ENCODE peak calls at places on chromosomes 1 and 21, in six cellular contexts. One of them, this sample, is unnamed.

GRCh38 chr1:8831329-8831728 is 13.9 kb upstream of the RERE start:
- DNase-seq in cardiac fibroblast: peak
- DNase-seq in ovary: no peak
- DNase-seq in gastrocnemius medialis: no peak
- DNase-seq in progenitor cell of endocrine pancreas: no peak
- DNase-seq in A549: no peak
- DNase-seq in this sample: no peak

GRCh38 chr1:6743189-6744101 is 41.8 kb upstream of the CAMTA1 start:
- DNase-seq in cardiac fibroblast: peak
- DNase-seq in ovary: peak
- DNase-seq in gastrocnemius medialis: peak
- DNase-seq in progenitor cell of endocrine pancreas: no peak
- DNase-seq in A549: no peak
- DNase-seq in this sample: peak

GRCh38 chr1:111909010-111909409 is 80.5 kb downstream of the KCND3 start:
- DNase-seq in cardiac fibroblast: no peak
- DNase-seq in ovary: no peak
- DNase-seq in gastrocnemius medialis: no peak
- DNase-seq in progenitor cell of endocrine pancreas: no peak
- DNase-seq in A549: no peak
- DNase-seq in this sample: no peak

GRCh38 chr1:2127181-2128145 is 67.1 kb downstream of the FAAP20 start:
- DNase-seq in cardiac fibroblast: no peak
- DNase-seq in ovary: peak
- DNase-seq in gastrocnemius medialis: no peak
- DNase-seq in progenitor cell of endocrine pancreas: no peak
- DNase-seq in A549: no peak
- DNase-seq in this sample: no peak

GRCh38 chr21:36654341-36654740 is 44.6 kb upstream of the SIM2 start:
- DNase-seq in cardiac fibroblast: no peak
- DNase-seq in ovary: no peak
- DNase-seq in gastrocnemius medialis: no peak
- DNase-seq in progenitor cell of endocrine pancreas: no peak
- DNase-seq in A549: no peak
- DNase-seq in this sample: no peak

GRCh38 chr1:109768700-109769325 is 5.1 kb upstream of the EPS8L3 start:
- DNase-seq in cardiac fibroblast: no peak
- DNase-seq in ovary: peak
- DNase-seq in gastrocnemius medialis: no peak
- DNase-seq in progenitor cell of endocrine pancreas: no peak
- DNase-seq in A549: no peak
- DNase-seq in this sample: peak

GRCh38 chr1:245621589-245621988 is 466.8 kb downstream of the KIF26B start:
- DNase-seq in cardiac fibroblast: no peak
- DNase-seq in ovary: no peak
- DNase-seq in gastrocnemius medialis: no peak
- DNase-seq in progenitor cell of endocrine pancreas: no peak
- DNase-seq in A549: no peak
- DNase-seq in this sample: no peak

GRCh38 chr1:156123356-156124196 is 9.1 kb downstream of the LMNA start:
- DNase-seq in cardiac fibroblast: peak
- DNase-seq in ovary: peak
- DNase-seq in gastrocnemius medialis: peak
- DNase-seq in progenitor cell of endocrine pancreas: no peak
- DNase-seq in A549: no peak
- DNase-seq in this sample: peak

GRCh38 chr1:206521002-206521585 is 13.8 kb downstream of the RASSF5 start:
- DNase-seq in cardiac fibroblast: no peak
- DNase-seq in ovary: no peak
- DNase-seq in gastrocnemius medialis: no peak
- DNase-seq in progenitor cell of endocrine pancreas: no peak
- DNase-seq in A549: no peak
- DNase-seq in this sample: no peak

GRCh38 chr21:31660134-31660565 is 657 bp downstream of the SOD1 start:
- DNase-seq in cardiac fibroblast: peak
- DNase-seq in ovary: peak
- DNase-seq in gastrocnemius medialis: peak
- DNase-seq in progenitor cell of endocrine pancreas: no peak
- DNase-seq in A549: peak
- DNase-seq in this sample: peak

GRCh38 chr1:231487019-231487418 is 41.5 kb upstream of the TSNAX start:
- DNase-seq in cardiac fibroblast: peak
- DNase-seq in ovary: no peak
- DNase-seq in gastrocnemius medialis: no peak
- DNase-seq in progenitor cell of endocrine pancreas: no peak
- DNase-seq in A549: no peak
- DNase-seq in this sample: no peak

GRCh38 chr1:109910123-109910962 is at the start of gene CSF1:
- DNase-seq in cardiac fibroblast: peak
- DNase-seq in ovary: peak
- DNase-seq in gastrocnemius medialis: peak
- DNase-seq in progenitor cell of endocrine pancreas: peak
- DNase-seq in A549: peak
- DNase-seq in this sample: peak

GRCh38 chr1:63994636-63995035 is 208.8 kb upstream of the UBE2U start:
- DNase-seq in cardiac fibroblast: no peak
- DNase-seq in ovary: no peak
- DNase-seq in gastrocnemius medialis: no peak
- DNase-seq in progenitor cell of endocrine pancreas: no peak
- DNase-seq in A549: no peak
- DNase-seq in this sample: no peak

GRCh38 chr1:110337704-110338199 is 1.4 kb upstream of the RBM15 start:
- DNase-seq in cardiac fibroblast: no peak
- DNase-seq in ovary: peak
- DNase-seq in gastrocnemius medialis: peak
- DNase-seq in progenitor cell of endocrine pancreas: peak
- DNase-seq in A549: peak
- DNase-seq in this sample: peak

GRCh38 chr1:183881387-183882084 is 76.6 kb downstream of the RGL1 start:
- DNase-seq in cardiac fibroblast: peak
- DNase-seq in ovary: peak
- DNase-seq in gastrocnemius medialis: no peak
- DNase-seq in progenitor cell of endocrine pancreas: peak
- DNase-seq in A549: peak
- DNase-seq in this sample: no peak

DNA sequence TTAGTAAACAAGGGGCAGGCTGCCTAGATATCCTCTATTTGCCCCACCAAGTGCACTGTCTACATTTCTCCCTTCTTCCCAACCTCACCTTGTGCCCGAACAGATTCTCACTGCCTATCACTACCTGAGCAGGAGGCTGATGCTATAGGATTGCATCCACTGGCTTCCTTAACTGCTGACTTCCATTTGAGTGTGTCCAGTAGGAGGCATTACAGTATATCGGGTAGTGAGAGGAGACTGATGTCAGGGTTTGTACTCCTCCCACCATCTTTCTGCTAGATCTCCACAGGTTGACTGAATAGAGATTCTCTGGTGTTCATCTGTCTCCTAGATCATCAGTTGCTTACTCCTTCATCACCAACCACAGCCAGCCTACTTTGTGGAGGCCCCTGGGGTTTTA is 796.3 kb downstream of the LRRIQ3 start:
- DNase-seq in cardiac fibroblast: no peak
- DNase-seq in ovary: no peak
- DNase-seq in gastrocnemius medialis: no peak
- DNase-seq in progenitor cell of endocrine pancreas: no peak
- DNase-seq in A549: no peak
- DNase-seq in this sample: no peak
- TF ChIP-seq CTCF in cardiac fibroblast: no peak
- TF ChIP-seq CTCF in ovary: no peak
- TF ChIP-seq CTCF in gastrocnemius medialis: no peak
- TF ChIP-seq CTCF in progenitor cell of endocrine pancreas: no peak
- TF ChIP-seq CTCF in A549: no peak
- TF ChIP-seq CTCF in this sample: no peak

DNA sequence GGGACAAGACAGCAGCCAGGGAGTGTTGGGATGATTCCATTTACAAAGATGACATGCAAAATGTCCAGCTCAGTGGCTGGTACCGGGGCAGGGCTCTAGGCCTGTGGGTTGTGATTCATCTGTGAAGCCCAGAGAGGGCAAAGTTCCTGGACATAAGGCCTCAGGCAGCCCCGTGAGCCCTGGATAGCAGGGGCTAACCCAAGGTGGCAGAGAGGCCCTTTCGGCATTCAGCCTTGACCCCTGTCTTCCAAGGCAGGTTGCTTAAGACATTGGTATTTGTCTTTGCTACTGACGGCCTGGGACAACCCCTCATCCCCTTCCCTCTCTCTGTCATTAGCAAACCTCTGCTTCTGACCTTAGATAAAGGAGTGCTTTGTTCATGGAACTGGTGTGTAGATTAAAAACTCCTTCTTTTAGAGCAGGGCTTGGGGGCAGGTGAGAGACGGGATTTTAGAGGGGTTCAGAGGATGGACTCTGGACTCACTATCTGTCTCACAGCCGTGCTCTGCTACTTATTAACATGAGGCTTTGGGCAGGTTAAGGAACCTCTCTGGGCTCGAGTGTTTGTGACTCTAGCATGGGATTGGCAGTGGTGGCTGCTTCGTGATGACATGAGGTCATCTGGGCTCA is 36.3 kb downstream of the TMEM51 start:
- DNase-seq in cardiac fibroblast: no peak
- DNase-seq in ovary: no peak
- DNase-seq in gastrocnemius medialis: no peak
- DNase-seq in progenitor cell of endocrine pancreas: no peak
- DNase-seq in A549: no peak
- DNase-seq in this sample: no peak
- TF ChIP-seq CTCF in cardiac fibroblast: no peak
- TF ChIP-seq CTCF in ovary: no peak
- TF ChIP-seq CTCF in gastrocnemius medialis: no peak
- TF ChIP-seq CTCF in progenitor cell of endocrine pancreas: no peak
- TF ChIP-seq CTCF in A549: no peak
- TF ChIP-seq CTCF in this sample: no peak

GRCh38 chr1:225556694-225557093 is 96.2 kb downstream of the ENAH start:
- DNase-seq in cardiac fibroblast: no peak
- DNase-seq in ovary: no peak
- DNase-seq in gastrocnemius medialis: no peak
- DNase-seq in progenitor cell of endocrine pancreas: no peak
- DNase-seq in A549: no peak
- DNase-seq in this sample: no peak

GRCh38 chr1:225549821-225550220 is 103.1 kb downstream of the ENAH start:
- DNase-seq in cardiac fibroblast: no peak
- DNase-seq in ovary: no peak
- DNase-seq in gastrocnemius medialis: no peak
- DNase-seq in progenitor cell of endocrine pancreas: no peak
- DNase-seq in A549: no peak
- DNase-seq in this sample: no peak

GRCh38 chr1:225559902-225560301 is 93.0 kb downstream of the ENAH start:
- DNase-seq in cardiac fibroblast: no peak
- DNase-seq in ovary: no peak
- DNase-seq in gastrocnemius medialis: no peak
- DNase-seq in progenitor cell of endocrine pancreas: no peak
- DNase-seq in A549: no peak
- DNase-seq in this sample: no peak

GRCh38 chr1:225555821-225556220 is 97.1 kb downstream of the ENAH start:
- DNase-seq in cardiac fibroblast: no peak
- DNase-seq in ovary: no peak
- DNase-seq in gastrocnemius medialis: no peak
- DNase-seq in progenitor cell of endocrine pancreas: no peak
- DNase-seq in A549: no peak
- DNase-seq in this sample: no peak

GRCh38 chr1:225554216-225554812 is 98.6 kb downstream of the ENAH start:
- DNase-seq in cardiac fibroblast: peak
- DNase-seq in ovary: no peak
- DNase-seq in gastrocnemius medialis: no peak
- DNase-seq in progenitor cell of endocrine pancreas: no peak
- DNase-seq in A549: peak
- DNase-seq in this sample: no peak
- TF ChIP-seq CTCF in cardiac fibroblast: peak
- TF ChIP-seq CTCF in ovary: peak
- TF ChIP-seq CTCF in gastrocnemius medialis: peak
- TF ChIP-seq CTCF in progenitor cell of endocrine pancreas: peak
- TF ChIP-seq CTCF in A549: peak
- TF ChIP-seq CTCF in this sample: no peak

GRCh38 chr1:13756557-13757315 is 56.7 kb downstream of the PRDM2 start:
- DNase-seq in cardiac fibroblast: no peak
- DNase-seq in ovary: no peak
- DNase-seq in gastrocnemius medialis: no peak
- DNase-seq in progenitor cell of endocrine pancreas: no peak
- DNase-seq in A549: no peak
- DNase-seq in this sample: no peak

GRCh38 chr1:13757693-13758092 is 57.7 kb downstream of the PRDM2 start:
- DNase-seq in cardiac fibroblast: no peak
- DNase-seq in ovary: no peak
- DNase-seq in gastrocnemius medialis: no peak
- DNase-seq in progenitor cell of endocrine pancreas: no peak
- DNase-seq in A549: no peak
- DNase-seq in this sample: no peak

GRCh38 chr1:13760340-13760739 is 60.4 kb downstream of the PRDM2 start:
- DNase-seq in cardiac fibroblast: no peak
- DNase-seq in ovary: no peak
- DNase-seq in gastrocnemius medialis: no peak
- DNase-seq in progenitor cell of endocrine pancreas: no peak
- DNase-seq in A549: no peak
- DNase-seq in this sample: no peak

GRCh38 chr1:13760921-13761320 is 60.9 kb downstream of the PRDM2 start:
- DNase-seq in cardiac fibroblast: no peak
- DNase-seq in ovary: no peak
- DNase-seq in gastrocnemius medialis: no peak
- DNase-seq in progenitor cell of endocrine pancreas: no peak
- DNase-seq in A549: no peak
- DNase-seq in this sample: no peak

GRCh38 chr1:13759072-13759471 is 59.1 kb downstream of the PRDM2 start:
- DNase-seq in cardiac fibroblast: no peak
- DNase-seq in ovary: no peak
- DNase-seq in gastrocnemius medialis: no peak
- DNase-seq in progenitor cell of endocrine pancreas: no peak
- DNase-seq in A549: no peak
- DNase-seq in this sample: no peak
- TF ChIP-seq CTCF in cardiac fibroblast: no peak
- TF ChIP-seq CTCF in ovary: no peak
- TF ChIP-seq CTCF in gastrocnemius medialis: no peak
- TF ChIP-seq CTCF in progenitor cell of endocrine pancreas: peak
- TF ChIP-seq CTCF in A549: no peak
- TF ChIP-seq CTCF in this sample: no peak

DNA sequence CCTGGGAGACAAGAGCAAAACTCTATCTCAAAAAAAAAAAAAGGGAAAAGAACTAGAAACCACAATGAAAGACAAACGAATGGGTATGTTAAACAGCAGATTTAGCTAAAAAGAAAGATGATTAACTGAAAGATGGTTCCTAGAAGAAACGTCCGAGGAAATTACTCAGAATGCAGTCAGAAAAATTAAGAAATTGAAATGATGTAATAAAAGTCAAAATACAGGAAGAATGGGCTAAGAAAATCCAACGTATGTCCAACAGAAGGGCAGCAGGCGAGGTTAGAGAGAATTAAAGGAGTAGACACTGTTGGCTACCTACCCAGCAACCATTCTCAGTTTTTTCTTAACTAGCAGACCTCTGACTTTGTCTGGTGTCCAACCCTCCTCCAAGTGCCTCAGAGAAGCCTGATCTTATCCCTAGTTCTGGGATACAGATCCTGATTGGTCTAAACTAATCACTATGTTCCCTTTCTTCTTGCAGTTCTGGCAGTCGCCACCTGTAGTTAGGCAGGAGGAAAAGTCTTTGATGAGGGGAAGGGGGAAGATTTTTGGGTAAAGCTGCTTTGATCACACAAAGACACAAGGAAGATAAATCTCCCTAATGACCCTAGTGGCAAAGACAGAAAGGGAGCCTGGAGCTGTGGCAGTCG is 25.7 kb downstream of the GPR161 start:
- DNase-seq in cardiac fibroblast: peak
- DNase-seq in ovary: no peak
- DNase-seq in gastrocnemius medialis: no peak
- DNase-seq in progenitor cell of endocrine pancreas: no peak
- DNase-seq in A549: no peak
- DNase-seq in this sample: no peak
- TF ChIP-seq CTCF in cardiac fibroblast: peak
- TF ChIP-seq CTCF in ovary: no peak
- TF ChIP-seq CTCF in gastrocnemius medialis: no peak
- TF ChIP-seq CTCF in progenitor cell of endocrine pancreas: no peak
- TF ChIP-seq CTCF in A549: no peak
- TF ChIP-seq CTCF in this sample: no peak